ENCODE peak calls at places on chromosomes 4 and X, in four cellular contexts. D is AG10803, T is NCI-H1417, Q is T-helper 9 cell. J is an unnamed sample.

GRCh38 chr4:1512738-1513660 is 106.8 kb upstream of the NKX1-1 start:
- DNase-seq in Q (peak; percentile 45), T (no peak), D (peak; percentile 16), J (no peak)

GRCh38 chrX:24285082-24285481 is 28.8 kb downstream of the SUPT20HL2 start:
- DNase-seq in D (no peak), T (no peak), Q (no peak), J (no peak)

GRCh38 chr4:2572076-2572475 is 35.6 kb downstream of the FAM193A start:
- DNase-seq in T (no peak), D (no peak), Q (no peak), J (no peak)

GRCh38 chrX:34578237-34578636 is 78.8 kb downstream of the TMEM47 start:
- DNase-seq in T (peak; percentile 22), D (peak; percentile 52), Q (no peak), J (peak; percentile 53)

GRCh38 chr4:163731071-163731470 is 236.6 kb downstream of the TMA16 start:
- DNase-seq in D (no peak), T (no peak), Q (no peak), J (no peak)

GRCh38 chrX:48835524-48836329 is at the start of gene PCSK1N:
- DNase-seq in Q (peak; percentile 10), T (peak; percentile 78), D (no peak), J (no peak)

GRCh38 chr4:137608085-137608484 is 75.8 kb upstream of the PCDH18 start:
- DNase-seq in Q (no peak), T (no peak), D (peak; percentile 25), J (no peak)

GRCh38 chr4:150771374-150771773 is 189.4 kb downstream of the MAB21L2 start:
- DNase-seq in T (no peak), D (no peak), Q (no peak), J (no peak)

GRCh38 chr4:43456383-43456782 is 563.9 kb downstream of the GRXCR1 start:
- DNase-seq in Q (no peak), T (no peak), D (peak; percentile 72), J (peak; percentile 8)

GRCh38 chr4:139844057-139844456 is 178.4 kb downstream of the MGST2 start:
- DNase-seq in Q (no peak), T (no peak), D (peak; percentile 62), J (no peak)

GRCh38 chr4:104491826-104492771 is 2.6 kb downstream of the CXXC4 start:
- DNase-seq in D (no peak), T (peak; percentile 52), Q (no peak), J (no peak)

GRCh38 chrX:1502241-1502640 is 34.7 kb downstream of the P2RY8 start:
- DNase-seq in D (no peak), Q (no peak), T (no peak), J (no peak)

GRCh38 chrX:134423606-134424005 is 36.4 kb upstream of the HPRT1 start:
- DNase-seq in Q (no peak), D (peak; percentile 31), T (no peak), J (peak; percentile 62)

GRCh38 chrX:11558972-11559371 is 106.7 kb downstream of the ARHGAP6 start:
- DNase-seq in Q (peak; percentile 22), T (no peak), D (no peak), J (peak; percentile 65)

GRCh38 chr4:107490116-107490515 is 229.9 kb downstream of the PAPSS1 start:
- DNase-seq in Q (no peak), T (no peak), D (no peak), J (no peak)

J was measured in RKO.